ENCODE peak calls at places on chromosomes 3 and 15, in seven cellular contexts. H is Panc1; E is A549; P is CD8-positive, alpha-beta T cell; Z is CD8-positive, alpha-beta memory T cell; U is uterus; O is psoas muscle. Y is an unnamed sample. For H3K4me1, the result is how much of the 10 kb centered on the place peaks cover.

GRCh38 chr3:169657351-169658124 is 6.0 kb downstream of the MECOM start:
- DNase-seq in H (no peak), E (no peak), P (no peak), Z (no peak), U (no peak), O (no peak), Y (no peak)

GRCh38 chr3:135218304-135218703 is 423.2 kb downstream of the EPHB1 start:
- DNase-seq in H (no peak), E (no peak), P (no peak), Z (no peak), U (no peak), O (peak), Y (no peak)

GRCh38 chr15:31197497-31198414 is 96.2 kb upstream of the TRPM1 start:
- DNase-seq in H (no peak), E (peak), P (no peak), Z (peak), U (no peak), O (no peak), Y (no peak)

GRCh38 chr3:60954049-60954448 is 297.2 kb downstream of the FHIT start:
- DNase-seq in H (no peak), E (no peak), P (no peak), Z (no peak), U (no peak), O (no peak), Y (no peak)

GRCh38 chr3:153113553-153113952 is 48.5 kb upstream of the RAP2B start:
- DNase-seq in H (no peak), E (no peak), P (no peak), Z (no peak), U (no peak), O (no peak), Y (no peak)

GRCh38 chr3:45887759-45888511 is 1.6 kb downstream of the CCR9 start:
- DNase-seq in H (no peak), E (no peak), P (no peak), Z (no peak), U (no peak), O (no peak), Y (no peak)

GRCh38 chr15:78007965-78008886 is 69.3 kb downstream of the TBC1D2B start:
- DNase-seq in H (no peak), E (no peak), P (no peak), Z (no peak), U (peak), O (peak), Y (peak)

GRCh38 chr3:158279584-158279983 is 169.7 kb downstream of the RSRC1 start:
- DNase-seq in H (no peak), E (no peak), P (no peak), Z (no peak), U (no peak), O (no peak), Y (no peak)

GRCh38 chr15:98865397-98866339 is 141.9 kb downstream of the PGPEP1L start:
- DNase-seq in H (no peak), E (peak), P (peak), Z (peak), U (peak), O (peak), Y (peak)

GRCh38 chr3:180048840-180049239 is 12.1 kb upstream of the PEX5L start:
- DNase-seq in H (no peak), E (no peak), P (no peak), Z (no peak), U (no peak), O (no peak), Y (no peak)

GRCh38 chr15:61099030-61099800 is 129.9 kb downstream of the RORA start:
- DNase-seq in H (no peak), E (no peak), P (no peak), Z (no peak), U (no peak), O (no peak), Y (no peak)

GRCh38 chr15:99059010-99059981 is 45.6 kb upstream of the SYNM start:
- DNase-seq in H (peak), E (peak), P (peak), Z (no peak), U (peak), O (peak), Y (peak)

GRCh38 chr3:194274424-194275085 is 76.6 kb downstream of the CPN2 start:
- DNase-seq in H (no peak), E (no peak), P (no peak), Z (no peak), U (peak), O (no peak), Y (peak)

GRCh38 chr3:98553021-98553563 is 21.3 kb downstream of the GPR15 start:
- DNase-seq in H (no peak), E (no peak), P (no peak), Z (no peak), U (no peak), O (no peak), Y (no peak)
- H3K4me3 ChIP-seq in H (no peak), E (no peak), P (no peak), Z (peak), U (no peak), O (no peak), Y (no peak)

GRCh38 chr3:8652323-8652987 is 7.9 kb upstream of the SSUH2 start:
- DNase-seq in H (no peak), E (no peak), P (no peak), Z (no peak), U (no peak), O (no peak), Y (no peak)

GRCh38 chr3:8657804-8658311 is 13.3 kb upstream of the SSUH2 start:
- DNase-seq in H (no peak), E (no peak), P (no peak), Z (no peak), U (no peak), O (no peak), Y (no peak)

GRCh38 chr3:8656240-8656639 is 11.6 kb upstream of the SSUH2 start:
- DNase-seq in H (no peak), E (no peak), P (no peak), Z (no peak), U (no peak), O (no peak), Y (no peak)

GRCh38 chr3:8653800-8654408 is 9.3 kb upstream of the SSUH2 start:
- DNase-seq in H (no peak), E (no peak), P (no peak), Z (no peak), U (no peak), O (no peak), Y (no peak)

GRCh38 chr3:8655387-8655835 is 10.8 kb upstream of the SSUH2 start:
- DNase-seq in H (no peak), E (no peak), P (no peak), Z (no peak), U (no peak), O (no peak), Y (no peak)
- H3K4me1 ChIP-seq in H (under half), E (under half), P (under half), Z (under half), U (under half), O (under half), Y (under half)

GRCh38 chr15:46461416-46461815 is 826.6 kb downstream of the SQOR start:
- DNase-seq in H (no peak), E (no peak), P (no peak), Z (no peak), U (no peak), O (no peak), Y (no peak)
- H3K4me3 ChIP-seq in H (no peak), E (no peak), P (no peak), Z (no peak), U (no peak), O (no peak), Y (no peak)

GRCh38 chr3:9893739-9894138 is 3.3 kb downstream of the JAGN1 start:
- DNase-seq in H (no peak), E (no peak), P (no peak), Z (no peak), U (no peak), O (no peak), Y (peak)
- H3K4me1 ChIP-seq in H (under half), E (half or more), P (under half), Z (under half), U (under half), O (under half), Y (under half)

DNA sequence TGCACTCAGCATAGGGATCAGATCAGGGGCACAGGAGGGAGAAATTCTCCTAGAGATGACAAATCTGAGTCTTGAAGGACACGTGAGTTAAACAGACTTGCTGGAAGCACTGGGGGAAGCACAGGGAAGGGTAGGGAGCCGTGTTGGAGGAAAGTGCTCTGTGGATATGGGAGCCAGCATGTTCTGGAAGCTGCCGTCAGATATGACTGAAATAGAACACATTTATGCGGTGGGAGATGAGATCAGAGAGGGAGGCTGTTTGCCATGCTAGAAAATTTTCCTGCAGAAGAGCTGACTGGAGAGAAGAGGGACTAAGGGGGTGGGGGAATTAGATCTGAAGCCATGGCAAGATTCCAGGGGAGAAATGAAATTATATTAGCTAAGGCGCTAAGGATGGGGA is 1.8 kb downstream of the TAMM41 start:
- DNase-seq in H (no peak), E (no peak), P (no peak), Z (no peak), U (no peak), O (no peak), Y (no peak)
- H3K4me3 ChIP-seq in H (no peak), E (no peak), P (no peak), Z (no peak), U (no peak), O (peak), Y (no peak)